ENCODE peak calls at places on chromosomes 1 and 21, in four cellular contexts. G is progenitor cell of endocrine pancreas, I is left colon, H is NCI-H1417. K is an unnamed sample.
A peak's percentile ranks its signal among the peaks of the same experiment; 100 is the strongest.

GRCh38 chr1:231806623-231807470 is 180.3 kb downstream of the DISC1 start:
- DNase-seq in I (peak; percentile 36), G (peak; percentile 29), H (peak; percentile 25), K (peak; percentile 33)

GRCh38 chr1:42429623-42430022 is 26.2 kb downstream of the ZMYND12 start:
- DNase-seq in H (no peak), I (no peak), G (no peak), K (no peak)

GRCh38 chr1:93738075-93738622 is 56.5 kb upstream of the BCAR3 start:
- DNase-seq in H (no peak), I (no peak), G (no peak), K (no peak)

GRCh38 chr1:209657140-209657879 is 5.1 kb upstream of the LAMB3 start:
- DNase-seq in I (no peak), H (no peak), G (no peak), K (no peak)

GRCh38 chr1:70442486-70442885 is 31.4 kb downstream of the CTH start:
- DNase-seq in I (no peak), H (no peak), G (no peak), K (no peak)

GRCh38 chr1:24742090-24742938 is 2.9 kb upstream of the CLIC4 start:
- DNase-seq in G (no peak), H (no peak), I (peak; percentile 74), K (peak; percentile 23)

GRCh38 chr1:37255111-37255795 is 219.1 kb upstream of the ZC3H12A start:
- DNase-seq in I (no peak), G (peak; percentile 79), H (peak; percentile 84), K (no peak)

GRCh38 chr1:28359592-28360239 is 9.8 kb upstream of the PHACTR4 start:
- DNase-seq in G (peak; percentile 40), H (peak; percentile 50), I (peak; percentile 56), K (peak; percentile 86)

GRCh38 chr1:66271216-66271903 is 262.6 kb upstream of the SGIP1 start:
- DNase-seq in I (peak; percentile 88), G (no peak), H (peak; percentile 51), K (peak; percentile 65)

GRCh38 chr1:38991638-38992449 is 768 bp downstream of the AKIRIN1 start:
- DNase-seq in G (peak; percentile 19), H (peak; percentile 46), I (peak; percentile 57), K (peak; percentile 27)

GRCh38 chr1:43227138-43227836 is 42.5 kb upstream of the TMEM125 start:
- DNase-seq in G (peak; percentile 91), I (peak; percentile 66), H (peak; percentile 62), K (peak; percentile 90)

GRCh38 chr1:154788886-154789285 is 81.2 kb downstream of the KCNN3 start:
- DNase-seq in I (no peak), G (no peak), H (no peak), K (no peak)

GRCh38 chr21:43854773-43855633 is 10.0 kb upstream of the AGPAT3 start:
- DNase-seq in I (no peak), H (no peak), G (no peak), K (no peak)

GRCh38 chr21:37530901-37531351 is 164.4 kb downstream of the DYRK1A start:
- DNase-seq in G (no peak), I (no peak), H (no peak), K (no peak)

GRCh38 chr1:12345350-12346217 is 115.8 kb downstream of the VPS13D start:
- DNase-seq in I (no peak), H (no peak), G (no peak), K (no peak)

GRCh38 chr1:8077120-8077573 is 51.0 kb upstream of the ERRFI1 start:
- DNase-seq in I (peak; percentile 78), G (no peak), H (peak; percentile 7), K (peak; percentile 71)

GRCh38 chr1:5752715-5753330 is 239.4 kb downstream of the NPHP4 start:
- DNase-seq in H (no peak), I (peak; percentile 7), G (no peak), K (no peak)

GRCh38 chr1:37692078-37692833 is at the start of gene CDCA8:
- DNase-seq in H (peak; percentile 97), I (peak; percentile 98), G (peak; percentile 98), K (peak; percentile 98)

GRCh38 chr1:40948741-40949528 is 30.6 kb upstream of the CTPS1 start:
- DNase-seq in G (peak; percentile 32), H (peak; percentile 40), I (peak; percentile 32), K (peak; percentile 80)

GRCh38 chr1:51331206-51332100 is 1.1 kb upstream of the TTC39A start:
- DNase-seq in G (no peak), H (peak; percentile 51), I (peak; percentile 75), K (peak; percentile 50)

GRCh38 chr1:62355095-62355494 is 35.9 kb upstream of the KANK4 start:
- DNase-seq in G (no peak), I (no peak), H (no peak), K (no peak)

GRCh38 chr1:7300893-7301292 is 470.2 kb upstream of the VAMP3 start:
- DNase-seq in H (no peak), I (peak; percentile 41), G (no peak), K (no peak)

GRCh38 chr21:41879190-41879998 is at the start of gene PRDM15:
- DNase-seq in H (peak; percentile 83), I (peak; percentile 70), G (peak; percentile 77), K (peak; percentile 85)

GRCh38 chr1:46488343-46489168 is 1.1 kb upstream of the DMBX1 start:
- DNase-seq in G (no peak), I (no peak), H (no peak), K (no peak)

GRCh38 chr1:18501833-18502232 is 21.1 kb downstream of the KLHDC7A start:
- DNase-seq in G (no peak), I (no peak), H (no peak), K (no peak)

GRCh38 chr21:43597052-43597451 is 62.2 kb downstream of the HSF2BP start:
- DNase-seq in H (no peak), G (no peak), I (no peak), K (no peak)

GRCh38 chr1:226121587-226122400 is 59.3 kb downstream of the H3-3A start:
- DNase-seq in H (peak; percentile 95), G (peak; percentile 77), I (peak; percentile 63), K (peak; percentile 72)

GRCh38 chr1:231211005-231211857 is 29.8 kb upstream of the GNPAT start:
- DNase-seq in G (peak; percentile 93), I (peak; percentile 84), H (peak; percentile 93), K (peak; percentile 91)

GRCh38 chr1:200454425-200454824 is 44.6 kb upstream of the ZNF281 start:
- DNase-seq in H (no peak), I (no peak), G (no peak), K (no peak)

GRCh38 chr1:215539803-215540575 is 27.1 kb upstream of the KCTD3 start:
- DNase-seq in G (no peak), I (no peak), H (no peak), K (peak; percentile 39)

GRCh38 chr1:204241050-204241449 is 27.3 kb upstream of the GOLT1A start:
- DNase-seq in I (no peak), H (no peak), G (no peak), K (no peak)

GRCh38 chr1:160658956-160659255 is 12.1 kb upstream of the SLAMF1 start:
- DNase-seq in G (no peak), H (no peak), I (no peak), K (no peak)

GRCh38 chr1:108627256-108627655 is 33.6 kb downstream of the HENMT1 start:
- DNase-seq in H (no peak), G (no peak), I (no peak), K (no peak)

GRCh38 chr1:147210987-147211386 is 14.2 kb downstream of the FMO5 start:
- DNase-seq in I (no peak), H (no peak), G (no peak), K (no peak)

GRCh38 chr1:1598051-1598719 is 1.8 kb downstream of the FNDC10 start:
- DNase-seq in H (no peak), G (no peak), I (no peak), K (no peak)

GRCh38 chr1:211258310-211258755 is 833 bp upstream of the RCOR3 start:
- DNase-seq in G (peak; percentile 56), H (peak; percentile 86), I (peak; percentile 82), K (peak; percentile 84)

GRCh38 chr1:71350805-71351204 is 270.0 kb upstream of the ZRANB2 start:
- DNase-seq in H (no peak), I (no peak), G (no peak), K (no peak)

GRCh38 chr1:3677411-3677944 is 25.2 kb downstream of the TP73 start:
- DNase-seq in I (no peak), H (no peak), G (no peak), K (no peak)

GRCh38 chr1:19670787-19671186 is 6.1 kb downstream of the HTR6 start:
- DNase-seq in G (no peak), H (no peak), I (no peak), K (no peak)

K was measured in stomach.